ENCODE peak calls at places on chromosome 5, in nine cellular contexts. One of them, this sample, is unnamed.

GRCh38 chr5:56513141-56513540 is 280.0 kb upstream of the ANKRD55 start:
- DNase-seq in kidney: no peak
- DNase-seq in cardiac muscle cell: no peak
- DNase-seq in brain microvascular endothelial cell: no peak
- DNase-seq in fibroblast of the aortic adventitia: no peak
- DNase-seq in fibroblast of mammary gland: no peak
- DNase-seq in body of pancreas: no peak
- DNase-seq in H9: no peak
- DNase-seq in neural crest cell: no peak
- DNase-seq in this sample: no peak

GRCh38 chr5:138459311-138459710 is 6.0 kb upstream of the EGR1 start:
- DNase-seq in fibroblast of the aortic adventitia: no peak
- DNase-seq in H9: no peak
- DNase-seq in neural crest cell: no peak
- DNase-seq in body of pancreas: no peak
- DNase-seq in kidney: no peak
- DNase-seq in brain microvascular endothelial cell: no peak
- DNase-seq in fibroblast of mammary gland: no peak
- DNase-seq in cardiac muscle cell: no peak
- DNase-seq in this sample: no peak

GRCh38 chr5:97980291-97980690 is 793.2 kb upstream of the RGMB start:
- DNase-seq in brain microvascular endothelial cell: no peak
- DNase-seq in kidney: no peak
- DNase-seq in H9: no peak
- DNase-seq in fibroblast of mammary gland: peak
- DNase-seq in neural crest cell: no peak
- DNase-seq in cardiac muscle cell: peak
- DNase-seq in fibroblast of the aortic adventitia: peak
- DNase-seq in body of pancreas: no peak
- DNase-seq in this sample: no peak

GRCh38 chr5:135761746-135762145 is 72.7 kb upstream of the SLC25A48 start:
- DNase-seq in kidney: no peak
- DNase-seq in brain microvascular endothelial cell: no peak
- DNase-seq in H9: no peak
- DNase-seq in cardiac muscle cell: no peak
- DNase-seq in neural crest cell: no peak
- DNase-seq in body of pancreas: no peak
- DNase-seq in fibroblast of mammary gland: no peak
- DNase-seq in fibroblast of the aortic adventitia: no peak
- DNase-seq in this sample: peak

GRCh38 chr5:33309076-33309475 is 131.7 kb upstream of the TARS1 start:
- DNase-seq in kidney: no peak
- DNase-seq in brain microvascular endothelial cell: no peak
- DNase-seq in fibroblast of mammary gland: no peak
- DNase-seq in H9: no peak
- DNase-seq in fibroblast of the aortic adventitia: peak
- DNase-seq in neural crest cell: no peak
- DNase-seq in cardiac muscle cell: no peak
- DNase-seq in body of pancreas: no peak
- DNase-seq in this sample: no peak

GRCh38 chr5:41908374-41909079 is 4.4 kb downstream of the RIMOC1 start:
- DNase-seq in kidney: no peak
- DNase-seq in cardiac muscle cell: peak
- DNase-seq in body of pancreas: no peak
- DNase-seq in brain microvascular endothelial cell: peak
- DNase-seq in fibroblast of mammary gland: peak
- DNase-seq in H9: no peak
- DNase-seq in fibroblast of the aortic adventitia: peak
- DNase-seq in neural crest cell: no peak
- DNase-seq in this sample: no peak

GRCh38 chr5:169161022-169161680 is 139.8 kb downstream of the SLIT3 start:
- DNase-seq in brain microvascular endothelial cell: peak
- DNase-seq in fibroblast of mammary gland: peak
- DNase-seq in cardiac muscle cell: peak
- DNase-seq in H9: peak
- DNase-seq in body of pancreas: peak
- DNase-seq in neural crest cell: no peak
- DNase-seq in kidney: peak
- DNase-seq in fibroblast of the aortic adventitia: peak
- DNase-seq in this sample: no peak

GRCh38 chr5:31707294-31707693 is 68.4 kb downstream of the PDZD2 start:
- DNase-seq in fibroblast of mammary gland: no peak
- DNase-seq in cardiac muscle cell: no peak
- DNase-seq in H9: no peak
- DNase-seq in neural crest cell: no peak
- DNase-seq in body of pancreas: no peak
- DNase-seq in brain microvascular endothelial cell: no peak
- DNase-seq in kidney: no peak
- DNase-seq in fibroblast of the aortic adventitia: no peak
- DNase-seq in this sample: no peak

GRCh38 chr5:91332267-91333044 is 50.7 kb downstream of the ARRDC3 start:
- DNase-seq in neural crest cell: no peak
- DNase-seq in brain microvascular endothelial cell: peak
- DNase-seq in fibroblast of mammary gland: peak
- DNase-seq in cardiac muscle cell: peak
- DNase-seq in H9: no peak
- DNase-seq in fibroblast of the aortic adventitia: peak
- DNase-seq in body of pancreas: no peak
- DNase-seq in kidney: no peak
- DNase-seq in this sample: no peak

GRCh38 chr5:93586948-93587918 is 4.2 kb downstream of the NR2F1 start:
- DNase-seq in brain microvascular endothelial cell: no peak
- DNase-seq in fibroblast of mammary gland: peak
- DNase-seq in body of pancreas: no peak
- DNase-seq in neural crest cell: no peak
- DNase-seq in fibroblast of the aortic adventitia: no peak
- DNase-seq in kidney: peak
- DNase-seq in cardiac muscle cell: peak
- DNase-seq in H9: no peak
- DNase-seq in this sample: peak

GRCh38 chr5:68534131-68534940 is 318.8 kb downstream of the PIK3R1 start:
- DNase-seq in brain microvascular endothelial cell: peak
- DNase-seq in body of pancreas: peak
- DNase-seq in fibroblast of the aortic adventitia: peak
- DNase-seq in fibroblast of mammary gland: no peak
- DNase-seq in kidney: peak
- DNase-seq in H9: no peak
- DNase-seq in neural crest cell: peak
- DNase-seq in cardiac muscle cell: peak
- DNase-seq in this sample: no peak

DNA sequence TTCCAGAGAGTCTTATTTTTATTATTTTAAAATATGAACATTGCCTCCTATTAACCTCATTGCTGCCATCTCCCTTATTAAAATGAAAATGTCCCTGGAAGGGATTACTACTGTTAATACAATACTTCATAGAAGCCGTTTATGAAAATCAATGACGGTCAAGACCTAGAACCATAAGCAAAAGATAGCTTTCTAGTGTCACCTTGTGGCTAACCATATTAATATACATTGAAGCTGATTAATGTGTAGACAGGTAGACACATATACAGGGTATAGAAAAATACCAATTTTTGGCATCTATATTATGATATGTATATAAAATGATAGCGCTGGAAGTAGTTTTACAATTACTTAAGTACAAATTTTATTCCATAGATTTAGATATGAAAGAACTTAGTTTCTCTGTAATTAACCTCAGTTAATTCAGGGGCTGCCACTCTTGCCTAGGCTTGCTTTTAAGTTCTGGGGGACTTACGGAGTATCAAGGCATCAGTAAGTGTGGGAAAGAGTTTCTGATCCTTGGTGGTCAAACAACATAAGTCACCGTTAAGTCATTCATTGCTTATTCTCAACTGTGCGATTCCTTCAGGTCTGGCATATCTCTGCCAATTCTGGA is 2.5 kb upstream of the YTHDC2 start:
- DNase-seq in cardiac muscle cell: peak
- DNase-seq in fibroblast of mammary gland: peak
- DNase-seq in body of pancreas: no peak
- DNase-seq in H9: no peak
- DNase-seq in neural crest cell: no peak
- DNase-seq in fibroblast of the aortic adventitia: peak
- DNase-seq in brain microvascular endothelial cell: no peak
- DNase-seq in kidney: no peak
- DNase-seq in this sample: no peak
- TF ChIP-seq CTCF in cardiac muscle cell: peak
- TF ChIP-seq CTCF in fibroblast of mammary gland: peak
- TF ChIP-seq CTCF in body of pancreas: peak
- TF ChIP-seq CTCF in H9: peak
- TF ChIP-seq CTCF in neural crest cell: peak
- TF ChIP-seq CTCF in fibroblast of the aortic adventitia: peak
- TF ChIP-seq CTCF in brain microvascular endothelial cell: peak
- TF ChIP-seq CTCF in kidney: no peak
- TF ChIP-seq CTCF in this sample: no peak

DNA sequence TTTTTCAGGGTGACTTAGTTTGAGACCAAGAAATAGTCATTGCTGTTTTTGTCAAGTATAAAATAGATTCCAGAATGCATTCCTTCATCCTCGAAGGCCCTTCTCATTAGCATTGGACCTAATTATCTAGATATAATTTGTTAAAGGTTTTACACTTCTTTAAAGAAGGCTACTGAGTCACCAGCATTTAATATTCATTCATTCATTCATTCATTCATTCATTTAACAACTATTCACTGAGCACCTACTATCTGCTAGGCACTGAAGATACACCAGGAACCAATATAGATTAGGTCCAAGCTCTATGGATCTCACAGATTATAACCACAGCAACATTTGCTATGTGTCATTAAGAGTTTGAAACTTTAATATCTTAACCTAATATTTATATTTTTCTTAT is 11.1 kb upstream of the REEP5 start:
- DNase-seq in fibroblast of mammary gland: no peak
- DNase-seq in fibroblast of the aortic adventitia: no peak
- DNase-seq in cardiac muscle cell: no peak
- DNase-seq in neural crest cell: no peak
- DNase-seq in H9: no peak
- DNase-seq in body of pancreas: no peak
- DNase-seq in brain microvascular endothelial cell: no peak
- DNase-seq in kidney: no peak
- DNase-seq in this sample: no peak
- TF ChIP-seq CTCF in fibroblast of mammary gland: no peak
- TF ChIP-seq CTCF in fibroblast of the aortic adventitia: no peak
- TF ChIP-seq CTCF in cardiac muscle cell: no peak
- TF ChIP-seq CTCF in neural crest cell: no peak
- TF ChIP-seq CTCF in H9: no peak
- TF ChIP-seq CTCF in body of pancreas: no peak
- TF ChIP-seq CTCF in brain microvascular endothelial cell: no peak
- TF ChIP-seq CTCF in kidney: no peak
- TF ChIP-seq CTCF in this sample: no peak

GRCh38 chr5:60297658-60298057 is 402.3 kb downstream of the DEPDC1B start:
- DNase-seq in brain microvascular endothelial cell: no peak
- DNase-seq in cardiac muscle cell: no peak
- DNase-seq in body of pancreas: no peak
- DNase-seq in fibroblast of mammary gland: no peak
- DNase-seq in H9: no peak
- DNase-seq in kidney: no peak
- DNase-seq in neural crest cell: no peak
- DNase-seq in fibroblast of the aortic adventitia: no peak
- DNase-seq in this sample: no peak

GRCh38 chr5:60299944-60300343 is 400.0 kb downstream of the DEPDC1B start:
- DNase-seq in H9: no peak
- DNase-seq in brain microvascular endothelial cell: no peak
- DNase-seq in fibroblast of mammary gland: no peak
- DNase-seq in neural crest cell: no peak
- DNase-seq in body of pancreas: no peak
- DNase-seq in cardiac muscle cell: no peak
- DNase-seq in fibroblast of the aortic adventitia: no peak
- DNase-seq in kidney: no peak
- DNase-seq in this sample: no peak

GRCh38 chr5:60293518-60293917 is 400.0 kb upstream of the PDE4D start:
- DNase-seq in kidney: no peak
- DNase-seq in brain microvascular endothelial cell: no peak
- DNase-seq in H9: no peak
- DNase-seq in cardiac muscle cell: no peak
- DNase-seq in neural crest cell: no peak
- DNase-seq in fibroblast of mammary gland: no peak
- DNase-seq in body of pancreas: no peak
- DNase-seq in fibroblast of the aortic adventitia: no peak
- DNase-seq in this sample: no peak

GRCh38 chr5:60295423-60295822 is 401.9 kb upstream of the PDE4D start:
- DNase-seq in fibroblast of the aortic adventitia: peak
- DNase-seq in H9: peak
- DNase-seq in body of pancreas: peak
- DNase-seq in kidney: no peak
- DNase-seq in cardiac muscle cell: peak
- DNase-seq in fibroblast of mammary gland: peak
- DNase-seq in neural crest cell: peak
- DNase-seq in brain microvascular endothelial cell: peak
- DNase-seq in this sample: peak
- TF ChIP-seq CTCF in fibroblast of the aortic adventitia: peak
- TF ChIP-seq CTCF in H9: peak
- TF ChIP-seq CTCF in body of pancreas: peak
- TF ChIP-seq CTCF in kidney: peak
- TF ChIP-seq CTCF in cardiac muscle cell: peak
- TF ChIP-seq CTCF in fibroblast of mammary gland: peak
- TF ChIP-seq CTCF in neural crest cell: peak
- TF ChIP-seq CTCF in brain microvascular endothelial cell: peak
- TF ChIP-seq CTCF in this sample: no peak

GRCh38 chr5:171926311-171926710 is 80.1 kb downstream of the FBXW11 start:
- DNase-seq in H9: no peak
- DNase-seq in cardiac muscle cell: no peak
- DNase-seq in body of pancreas: no peak
- DNase-seq in neural crest cell: no peak
- DNase-seq in kidney: no peak
- DNase-seq in fibroblast of mammary gland: no peak
- DNase-seq in fibroblast of the aortic adventitia: no peak
- DNase-seq in brain microvascular endothelial cell: no peak
- DNase-seq in this sample: no peak

GRCh38 chr5:171924493-171925122 is 81.8 kb downstream of the FBXW11 start:
- DNase-seq in body of pancreas: no peak
- DNase-seq in fibroblast of the aortic adventitia: no peak
- DNase-seq in fibroblast of mammary gland: no peak
- DNase-seq in kidney: no peak
- DNase-seq in cardiac muscle cell: no peak
- DNase-seq in H9: peak
- DNase-seq in neural crest cell: no peak
- DNase-seq in brain microvascular endothelial cell: no peak
- DNase-seq in this sample: no peak

GRCh38 chr5:171931163-171931562 is 75.3 kb downstream of the FBXW11 start:
- DNase-seq in brain microvascular endothelial cell: no peak
- DNase-seq in fibroblast of the aortic adventitia: no peak
- DNase-seq in body of pancreas: no peak
- DNase-seq in fibroblast of mammary gland: no peak
- DNase-seq in cardiac muscle cell: no peak
- DNase-seq in H9: no peak
- DNase-seq in kidney: no peak
- DNase-seq in neural crest cell: no peak
- DNase-seq in this sample: no peak

DNA sequence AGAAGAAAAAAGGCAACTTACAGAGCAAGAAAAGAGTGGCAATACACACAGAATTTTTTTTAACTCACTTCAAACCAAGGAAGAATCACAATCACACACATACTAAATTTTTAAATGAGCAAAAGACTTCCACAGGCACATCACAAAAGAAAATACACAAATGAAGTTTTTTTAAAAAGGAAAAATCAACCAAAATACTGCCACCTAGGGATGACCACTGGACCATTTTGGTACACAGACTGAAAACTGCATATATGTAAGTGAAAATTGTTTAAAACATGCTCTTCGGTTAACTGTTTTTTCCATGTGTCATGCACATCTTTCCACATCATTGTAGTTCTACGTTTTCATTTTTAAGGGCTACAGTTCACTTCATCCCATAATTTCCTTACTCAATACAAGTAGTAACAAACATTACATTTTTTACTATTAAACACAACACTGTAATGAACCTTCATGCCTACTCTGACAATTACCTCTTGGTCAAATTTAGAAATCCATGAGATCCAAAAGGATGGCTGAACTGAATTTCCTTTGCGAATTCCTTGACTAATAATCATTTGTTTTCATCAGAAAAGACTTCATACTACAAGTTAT is 79.0 kb downstream of the FBXW11 start:
- DNase-seq in H9: no peak
- DNase-seq in fibroblast of mammary gland: peak
- DNase-seq in body of pancreas: no peak
- DNase-seq in cardiac muscle cell: peak
- DNase-seq in fibroblast of the aortic adventitia: peak
- DNase-seq in kidney: no peak
- DNase-seq in brain microvascular endothelial cell: no peak
- DNase-seq in neural crest cell: no peak
- DNase-seq in this sample: no peak
- TF ChIP-seq CTCF in H9: peak
- TF ChIP-seq CTCF in fibroblast of mammary gland: peak
- TF ChIP-seq CTCF in body of pancreas: no peak
- TF ChIP-seq CTCF in cardiac muscle cell: peak
- TF ChIP-seq CTCF in fibroblast of the aortic adventitia: peak
- TF ChIP-seq CTCF in kidney: no peak
- TF ChIP-seq CTCF in brain microvascular endothelial cell: peak
- TF ChIP-seq CTCF in neural crest cell: peak
- TF ChIP-seq CTCF in this sample: peak

This sample was measured in glutamatergic neuron.